ENCODE peak calls at places on chromosomes 16 and 17, in six cellular contexts. F is AG08396; I is stimulated activated CD4-positive, alpha-beta T cell treated with anti-CD3 and anti-CD28 coated beads, Interleukin-12 subunit alpha, Interleukin-12 subunit beta, amount 100 ng/mL, for 24 hours; Q is mesothelial cell of epicardium; P is epithelial cell of prostate; T is activated naive CD4-positive, alpha-beta T cell. N is an unnamed sample.
A peak's percentile ranks its signal among the peaks of the same experiment; 100 is the strongest.

GRCh38 chr16:21265104-21265825 is 12.8 kb downstream of the CRYM start:
- DNase-seq in Q (no peak), I (no peak), P (no peak), F (no peak), T (no peak), N (no peak)

GRCh38 chr17:45132569-45133463 is 501 bp upstream of the PLCD3 start:
- DNase-seq in F (peak; percentile 94), Q (peak; percentile 79), I (peak; percentile 65), P (no peak), T (peak; percentile 41), N (peak; percentile 75)

GRCh38 chr16:85612801-85613608 is at the start of gene GSE1:
- DNase-seq in Q (peak; percentile 70), T (no peak), I (peak; percentile 66), F (peak; percentile 92), P (peak; percentile 81), N (peak; percentile 87)

GRCh38 chr17:27245230-27245696 is 48.7 kb upstream of the WSB1 start:
- DNase-seq in I (peak; percentile 17), T (no peak), Q (no peak), F (peak; percentile 87), P (no peak), N (peak; percentile 77)

GRCh38 chr16:48963306-48963705 is 318.3 kb downstream of the CBLN1 start:
- DNase-seq in T (no peak), F (peak; percentile 74), Q (no peak), P (no peak), I (no peak), N (peak; percentile 6)

GRCh38 chr17:15381707-15382106 is 40.3 kb upstream of the TEKT3 start:
- DNase-seq in Q (no peak), T (no peak), I (no peak), P (no peak), F (no peak), N (no peak)

GRCh38 chr17:50476545-50477315 is 1.9 kb upstream of the RSAD1 start:
- DNase-seq in P (no peak), T (no peak), F (no peak), Q (no peak), I (no peak), N (no peak)

GRCh38 chr16:85187447-85187846 is 75.2 kb upstream of the CIBAR2 start:
- DNase-seq in T (no peak), F (no peak), I (no peak), P (no peak), Q (no peak), N (no peak)

GRCh38 chr17:74485841-74486240 is 19.4 kb downstream of the CD300A start:
- DNase-seq in I (no peak), T (no peak), P (no peak), F (no peak), Q (no peak), N (no peak)

GRCh38 chr16:6969594-6969993 is 363.1 kb upstream of the RBFOX1 start:
- DNase-seq in P (no peak), F (no peak), T (no peak), I (no peak), Q (no peak), N (no peak)

GRCh38 chr17:81489012-81489968 is 23.3 kb downstream of the ACTG1 start:
- DNase-seq in T (no peak), P (no peak), Q (no peak), I (no peak), F (no peak), N (no peak)

GRCh38 chr16:11914210-11914758 is 1.5 kb downstream of the GSPT1 start:
- DNase-seq in F (no peak), I (no peak), Q (no peak), P (no peak), T (no peak), N (no peak)

GRCh38 chr16:64121473-64121872 is 1000.4 kb downstream of the CDH11 start:
- DNase-seq in Q (no peak), T (no peak), I (no peak), P (peak; percentile 80), F (no peak), N (no peak)

GRCh38 chr17:4986403-4986802 is 1.1 kb downstream of the CAMTA2 start:
- DNase-seq in P (no peak), T (no peak), I (no peak), Q (no peak), F (no peak), N (no peak)

GRCh38 chr16:2524339-2524938 is 4.3 kb downstream of the AMDHD2 start:
- DNase-seq in T (no peak), P (no peak), F (no peak), Q (no peak), I (no peak), N (no peak)

GRCh38 chr17:64459284-64459747 is 10.4 kb downstream of the MILR1 start:
- DNase-seq in I (no peak), F (peak; percentile 49), P (peak; percentile 37), Q (no peak), T (no peak), N (no peak)

GRCh38 chr17:81028506-81028858 is 6.5 kb upstream of the BAIAP2 start:
- DNase-seq in T (no peak), F (no peak), Q (no peak), P (no peak), I (no peak), N (no peak)

GRCh38 chr17:44024271-44024663 is 9.5 kb upstream of the TMEM101 start:
- DNase-seq in T (no peak), I (no peak), F (no peak), Q (no peak), P (no peak), N (no peak)

GRCh38 chr17:49582789-49583188 is 7.1 kb downstream of the NXPH3 start:
- DNase-seq in P (no peak), I (no peak), T (no peak), Q (no peak), F (no peak), N (no peak)

GRCh38 chr17:31132977-31133376 is 38.2 kb downstream of the NF1 start:
- DNase-seq in Q (no peak), T (no peak), P (no peak), F (no peak), I (no peak), N (no peak)

GRCh38 chr17:45739786-45740185 is 44.3 kb upstream of the CRHR1 start:
- DNase-seq in T (no peak), Q (no peak), I (no peak), F (no peak), P (no peak), N (no peak)

GRCh38 chr16:25126820-25127232 is 15.3 kb downstream of the LCMT1 start:
- DNase-seq in I (peak; percentile 37), P (peak; percentile 80), F (peak; percentile 52), Q (no peak), T (no peak), N (peak; percentile 59)

GRCh38 chr16:83470406-83470805 is 337.4 kb upstream of the HSBP1 start:
- DNase-seq in T (no peak), Q (no peak), I (no peak), F (peak; percentile 18), P (no peak), N (no peak)

GRCh38 chr16:12009922-12010321 is 33.4 kb downstream of the SNX29 start:
- DNase-seq in Q (no peak), F (no peak), T (no peak), I (no peak), P (no peak), N (no peak)

GRCh38 chr17:48492401-48493298 is 38.2 kb downstream of the HOXB1 start:
- DNase-seq in T (peak; percentile 20), F (peak; percentile 86), P (no peak), Q (peak; percentile 52), I (peak; percentile 49), N (no peak)

N was measured in SW 1271.